ENCODE peak calls at places on chromosomes 11 and 22, in six cellular contexts. R is SK-N-SH; L is H9; I is upper lobe of right lung; F is AG10803; B is CD4-positive, alpha-beta T cell. D is an unnamed sample.

GRCh38 chr11:65788801-65789200 is 1.9 kb downstream of the OVOL1 start:
- DNase-seq in B (no peak), L (peak; percentile 27), F (no peak), I (no peak), R (peak; percentile 27), D (no peak)

GRCh38 chr11:105767945-105768344 is 158.1 kb downstream of the GRIA4 start:
- DNase-seq in B (no peak), R (no peak), L (no peak), F (no peak), I (no peak), D (no peak)

GRCh38 chr11:121212696-121213567 is 79.6 kb upstream of the SC5D start:
- DNase-seq in B (no peak), L (no peak), R (no peak), F (no peak), I (no peak), D (no peak)

GRCh38 chr11:33801821-33802413 is 27.6 kb upstream of the FBXO3 start:
- DNase-seq in I (no peak), F (no peak), R (peak; percentile 42), L (no peak), B (no peak), D (no peak)

GRCh38 chr22:20437253-20438065 is at the start of gene SCARF2:
- DNase-seq in R (peak; percentile 98), B (no peak), F (peak; percentile 72), L (peak; percentile 70), I (peak; percentile 74), D (no peak)

GRCh38 chr11:76706667-76707066 is 36.1 kb upstream of the LRRC32 start:
- DNase-seq in I (no peak), R (no peak), F (no peak), L (no peak), B (no peak), D (no peak)

GRCh38 chr11:108854366-108854765 is 189.5 kb downstream of the DDX10 start:
- DNase-seq in L (no peak), F (peak; percentile 12), R (no peak), B (no peak), I (no peak), D (no peak)

GRCh38 chr11:122199661-122200060 is 83.6 kb upstream of the BLID start:
- DNase-seq in B (no peak), I (no peak), L (no peak), F (no peak), R (no peak), D (no peak)

GRCh38 chr22:41917906-41918791 is 3.3 kb upstream of the SHISA8 start:
- DNase-seq in F (peak; percentile 25), B (no peak), R (no peak), L (no peak), I (no peak), D (no peak)

GRCh38 chr11:70931430-70931829 is 320.9 kb downstream of the SHANK2 start:
- DNase-seq in R (no peak), B (no peak), I (no peak), F (no peak), L (no peak), D (no peak)

GRCh38 chr11:70926543-70926942 is 325.8 kb downstream of the SHANK2 start:
- DNase-seq in R (no peak), I (no peak), B (no peak), L (no peak), F (no peak), D (no peak)

GRCh38 chr11:70930215-70930614 is 322.2 kb downstream of the SHANK2 start:
- DNase-seq in R (no peak), B (no peak), F (no peak), L (no peak), I (no peak), D (no peak)

GRCh38 chr11:70925238-70925637 is 327.1 kb downstream of the SHANK2 start:
- DNase-seq in B (no peak), L (no peak), F (no peak), R (no peak), I (no peak), D (no peak)

GRCh38 chr11:70928854-70929598 is 323.4 kb downstream of the SHANK2 start:
- DNase-seq in B (no peak), L (no peak), R (no peak), F (no peak), I (no peak), D (no peak)
- TF ChIP-seq CTCF in B (no peak), L (peak; percentile 41), R (no peak), F (no peak), I (no peak), D (no peak)

DNA sequence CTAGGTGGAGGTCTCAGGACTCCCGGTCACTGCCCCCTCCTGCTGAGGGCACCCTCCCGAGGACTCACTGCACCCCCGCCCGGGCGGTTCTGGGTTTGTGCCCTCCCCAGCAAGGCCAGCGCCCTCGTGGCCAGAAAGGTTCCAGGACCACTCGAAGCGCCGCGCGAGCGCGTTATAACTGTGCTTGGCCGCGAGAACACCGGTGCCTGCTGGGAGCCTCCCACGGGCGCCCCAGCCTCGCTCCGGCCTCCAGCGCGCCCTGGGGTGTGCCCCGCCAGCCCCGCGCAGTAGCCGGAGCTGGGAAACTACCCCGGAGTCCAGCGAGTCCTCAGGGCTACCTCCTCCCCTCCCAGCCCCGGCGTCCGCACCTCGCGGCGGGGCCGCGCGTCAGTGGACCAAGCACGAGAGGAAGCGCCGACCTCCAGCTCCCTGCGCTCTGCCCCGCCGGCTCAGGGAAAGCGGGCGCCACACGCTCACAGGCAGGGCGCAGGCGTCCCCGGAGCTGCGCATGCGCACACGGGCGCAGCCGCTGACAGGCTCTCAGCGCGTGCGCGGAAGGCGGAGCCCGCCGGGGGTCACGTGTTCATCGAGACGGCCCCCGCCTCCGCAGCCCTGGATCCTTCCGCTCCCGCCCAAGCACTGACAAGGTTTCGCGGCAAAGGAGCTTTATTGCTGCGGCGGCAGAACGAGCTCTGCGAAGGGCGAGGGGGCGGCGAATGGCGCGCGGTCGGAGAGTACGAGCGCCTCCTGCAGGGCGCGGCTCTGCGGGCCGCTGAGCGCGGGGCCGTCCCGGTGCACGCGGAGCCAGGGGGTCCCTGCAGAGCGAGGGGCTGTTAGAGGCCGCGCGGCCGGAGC is at the start of gene SCO2:
- DNase-seq in L (peak; percentile 94), I (peak; percentile 99), F (peak; percentile 96), B (peak; percentile 96), R (peak; percentile 100), D (peak; percentile 87)
- TF ChIP-seq CTCF in L (peak; percentile 61), I (peak; percentile 41), F (peak; percentile 25), B (no peak), R (peak; percentile 50), D (no peak)

DNA sequence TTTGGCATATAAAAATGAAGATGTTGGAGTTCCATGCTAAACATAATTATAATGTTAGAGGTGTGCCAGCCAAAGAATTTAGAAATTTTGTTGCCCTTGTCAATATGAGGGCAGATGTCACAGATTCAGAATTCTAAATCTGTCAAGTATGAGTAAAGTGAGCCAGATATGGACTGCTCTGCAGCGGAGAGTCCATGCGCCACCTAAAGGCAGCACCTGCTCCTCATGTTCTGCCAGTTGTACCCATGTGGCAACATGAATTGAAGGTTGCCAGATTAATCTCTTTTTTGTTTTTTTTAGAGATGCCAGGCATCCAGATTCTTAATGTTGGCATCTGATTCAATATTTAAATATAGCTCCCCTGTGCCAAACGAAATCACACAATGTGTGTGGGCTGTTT is 678.6 kb upstream of the ANO5 start:
- DNase-seq in B (no peak), L (peak; percentile 29), R (peak; percentile 15), F (no peak), I (no peak), D (no peak)
- TF ChIP-seq CTCF in B (no peak), L (peak; percentile 66), R (peak; percentile 17), F (no peak), I (no peak), D (no peak)

DNA sequence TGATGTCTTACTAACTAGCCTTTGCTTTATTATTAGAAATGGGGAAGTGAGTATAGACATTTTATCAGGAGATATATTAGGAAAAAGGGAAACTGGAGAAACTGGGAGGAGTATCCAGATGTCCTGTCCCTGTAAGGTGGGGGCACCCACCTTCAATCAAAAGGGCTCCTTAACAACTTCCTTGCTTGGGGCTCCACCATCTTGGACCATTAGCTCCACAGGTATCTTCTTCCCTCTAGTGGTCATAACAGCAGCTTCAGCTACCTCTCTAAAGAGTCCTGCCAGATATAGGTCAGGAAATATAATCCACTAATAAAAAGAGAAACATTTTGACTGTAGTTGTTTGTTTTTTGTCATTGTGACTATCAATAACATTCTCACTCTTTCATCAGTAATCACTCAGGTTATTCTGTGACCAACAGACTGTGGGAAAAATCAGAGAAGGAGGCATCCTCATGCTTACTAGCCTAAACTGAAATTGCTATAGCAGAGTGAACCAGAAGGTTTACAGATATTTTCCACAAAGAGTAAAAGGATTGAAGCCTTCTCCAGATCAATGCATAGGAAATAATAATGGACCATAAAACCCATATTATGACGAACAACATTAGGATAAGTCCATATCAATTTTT is 10.4 kb downstream of the OR51B4 start:
- DNase-seq in B (no peak), L (peak; percentile 33), I (no peak), F (peak; percentile 31), R (peak; percentile 9), D (no peak)
- TF ChIP-seq CTCF in B (no peak), L (peak; percentile 84), I (peak; percentile 24), F (peak; percentile 67), R (peak; percentile 53), D (no peak)